ENCODE peak calls at places on chromosome 13, in four cellular contexts. One of them, this sample, is unnamed.

GRCh38 chr13:48110930-48111721 is 16.2 kb upstream of the MED4 start:
- DNase-seq in nucleus accumbens: peak; percentile 4
- DNase-seq in A673: no peak
- DNase-seq in AG04450: no peak
- DNase-seq in this sample: no peak

GRCh38 chr13:113741101-113741731 is 17.8 kb upstream of the TMEM255B start:
- DNase-seq in nucleus accumbens: no peak
- DNase-seq in AG04450: no peak
- DNase-seq in A673: no peak
- DNase-seq in this sample: no peak

GRCh38 chr13:79379274-79379673 is 26.8 kb downstream of the RBM26 start:
- DNase-seq in AG04450: no peak
- DNase-seq in A673: no peak
- DNase-seq in nucleus accumbens: no peak
- DNase-seq in this sample: no peak

GRCh38 chr13:29852464-29853054 is 2.1 kb upstream of the UBL3 start:
- DNase-seq in nucleus accumbens: no peak
- DNase-seq in A673: no peak
- DNase-seq in AG04450: no peak
- DNase-seq in this sample: no peak

GRCh38 chr13:110680852-110681251 is 25.1 kb downstream of the CARS2 start:
- DNase-seq in AG04450: no peak
- DNase-seq in A673: peak; percentile 50
- DNase-seq in nucleus accumbens: no peak
- DNase-seq in this sample: no peak

GRCh38 chr13:66087149-66087780 is 1142.9 kb downstream of the PCDH9 start:
- DNase-seq in nucleus accumbens: no peak
- DNase-seq in AG04450: no peak
- DNase-seq in A673: no peak
- DNase-seq in this sample: no peak

GRCh38 chr13:33125821-33126570 is 109.8 kb downstream of the KL start:
- DNase-seq in nucleus accumbens: no peak
- DNase-seq in AG04450: peak; percentile 87
- DNase-seq in A673: peak; percentile 86
- DNase-seq in this sample: peak; percentile 87

GRCh38 chr13:31797154-31797775 is 57.9 kb downstream of the RXFP2 start:
- DNase-seq in AG04450: peak; percentile 2
- DNase-seq in nucleus accumbens: no peak
- DNase-seq in A673: peak; percentile 27
- DNase-seq in this sample: no peak

GRCh38 chr13:34025746-34026145 is 207.8 kb downstream of the RFC3 start:
- DNase-seq in AG04450: no peak
- DNase-seq in nucleus accumbens: no peak
- DNase-seq in A673: no peak
- DNase-seq in this sample: no peak

GRCh38 chr13:112702341-112702982 is 12.6 kb downstream of the ATP11A start:
- DNase-seq in A673: no peak
- DNase-seq in nucleus accumbens: no peak
- DNase-seq in AG04450: no peak
- DNase-seq in this sample: no peak

GRCh38 chr13:21529102-21529893 is 70.2 kb upstream of the ZDHHC20 start:
- DNase-seq in A673: no peak
- DNase-seq in nucleus accumbens: no peak
- DNase-seq in AG04450: no peak
- DNase-seq in this sample: no peak

GRCh38 chr13:80105350-80105749 is 235.6 kb downstream of the SPRY2 start:
- DNase-seq in A673: no peak
- DNase-seq in nucleus accumbens: no peak
- DNase-seq in AG04450: no peak
- DNase-seq in this sample: no peak

GRCh38 chr13:46831588-46832194 is 34.7 kb upstream of the ESD start:
- DNase-seq in nucleus accumbens: no peak
- DNase-seq in AG04450: peak; percentile 15
- DNase-seq in A673: peak; percentile 69
- DNase-seq in this sample: no peak

GRCh38 chr13:49435992-49436391 is 7.9 kb downstream of the CAB39L start:
- DNase-seq in nucleus accumbens: no peak
- DNase-seq in AG04450: no peak
- DNase-seq in A673: no peak
- DNase-seq in this sample: no peak

GRCh38 chr13:21009036-21009435 is 52.4 kb downstream of the LATS2 start:
- DNase-seq in nucleus accumbens: no peak
- DNase-seq in AG04450: no peak
- DNase-seq in A673: no peak
- DNase-seq in this sample: no peak

GRCh38 chr13:21011378-21011777 is 50.0 kb downstream of the LATS2 start:
- DNase-seq in nucleus accumbens: no peak
- DNase-seq in A673: no peak
- DNase-seq in AG04450: no peak
- DNase-seq in this sample: no peak

GRCh38 chr13:85543144-85543543 is 256.1 kb downstream of the SLITRK6 start:
- DNase-seq in nucleus accumbens: no peak
- DNase-seq in A673: no peak
- DNase-seq in AG04450: no peak
- DNase-seq in this sample: no peak

GRCh38 chr13:28045861-28046260 is 54.5 kb downstream of the FLT3 start:
- DNase-seq in nucleus accumbens: no peak
- DNase-seq in AG04450: no peak
- DNase-seq in A673: no peak
- DNase-seq in this sample: no peak

GRCh38 chr13:71625694-71626093 is 241.3 kb downstream of the DACH1 start:
- DNase-seq in nucleus accumbens: no peak
- DNase-seq in A673: peak; percentile 63
- DNase-seq in AG04450: peak; percentile 59
- DNase-seq in this sample: no peak

GRCh38 chr13:60852886-60853285 is 455.9 kb downstream of the TDRD3 start:
- DNase-seq in AG04450: no peak
- DNase-seq in nucleus accumbens: no peak
- DNase-seq in A673: no peak
- DNase-seq in this sample: no peak

GRCh38 chr13:73715114-73715909 is 418.9 kb downstream of the KLF12 start:
- DNase-seq in A673: no peak
- DNase-seq in AG04450: no peak
- DNase-seq in nucleus accumbens: no peak
- DNase-seq in this sample: no peak

GRCh38 chr13:94128430-94128829 is 351.1 kb downstream of the DCT start:
- DNase-seq in A673: no peak
- DNase-seq in AG04450: no peak
- DNase-seq in nucleus accumbens: peak; percentile 18
- DNase-seq in this sample: no peak

GRCh38 chr13:113539822-113540221 is 44.7 kb upstream of the TFDP1 start:
- DNase-seq in AG04450: no peak
- DNase-seq in A673: peak; percentile 17
- DNase-seq in nucleus accumbens: no peak
- DNase-seq in this sample: no peak

GRCh38 chr13:44719857-44720671 is 143.9 kb upstream of the TSC22D1 start:
- DNase-seq in nucleus accumbens: no peak
- DNase-seq in AG04450: peak; percentile 30
- DNase-seq in A673: no peak
- DNase-seq in this sample: peak; percentile 93

GRCh38 chr13:98214707-98215106 is 37.6 kb upstream of the RNF113B start:
- DNase-seq in nucleus accumbens: no peak
- DNase-seq in AG04450: no peak
- DNase-seq in A673: no peak
- DNase-seq in this sample: no peak

GRCh38 chr13:90686438-90686837 is 661.0 kb upstream of the MIR17HG start:
- DNase-seq in nucleus accumbens: no peak
- DNase-seq in AG04450: peak; percentile 4
- DNase-seq in A673: peak; percentile 53
- DNase-seq in this sample: no peak

GRCh38 chr13:98910501-98910951 is 67.3 kb downstream of the DOCK9 start:
- DNase-seq in nucleus accumbens: no peak
- DNase-seq in AG04450: no peak
- DNase-seq in A673: peak; percentile 39
- DNase-seq in this sample: peak; percentile 7

GRCh38 chr13:23731709-23732108 is 157.5 kb downstream of the MIPEP start:
- DNase-seq in AG04450: no peak
- DNase-seq in nucleus accumbens: no peak
- DNase-seq in A673: no peak
- DNase-seq in this sample: no peak

GRCh38 chr13:42660367-42660965 is 86.5 kb downstream of the TNFSF11 start:
- DNase-seq in A673: no peak
- DNase-seq in AG04450: no peak
- DNase-seq in nucleus accumbens: no peak
- DNase-seq in this sample: no peak

GRCh38 chr13:39893808-39894207 is 238.3 kb downstream of the COG6 start:
- DNase-seq in AG04450: no peak
- DNase-seq in A673: no peak
- DNase-seq in nucleus accumbens: no peak
- DNase-seq in this sample: no peak

GRCh38 chr13:113970810-113971470 is 2.9 kb downstream of the C13orf46 start:
- DNase-seq in nucleus accumbens: no peak
- DNase-seq in AG04450: peak; percentile 10
- DNase-seq in A673: no peak
- DNase-seq in this sample: no peak

GRCh38 chr13:82717249-82717648 is 1165.0 kb downstream of the SLITRK1 start:
- DNase-seq in nucleus accumbens: no peak
- DNase-seq in AG04450: no peak
- DNase-seq in A673: no peak
- DNase-seq in this sample: no peak

GRCh38 chr13:21984156-21984555 is 313.3 kb downstream of the FGF9 start:
- DNase-seq in nucleus accumbens: no peak
- DNase-seq in AG04450: no peak
- DNase-seq in A673: no peak
- DNase-seq in this sample: no peak

GRCh38 chr13:103961784-103962183 is 895.6 kb upstream of the SLC10A2 start:
- DNase-seq in A673: no peak
- DNase-seq in nucleus accumbens: no peak
- DNase-seq in AG04450: no peak
- DNase-seq in this sample: no peak